ENCODE peak calls at places on chromosomes 16 and 17, in five cellular contexts. G is T-helper 2 cell treated with Interferon-gamma antibody and Interleukin-4, amounts not matched to agents 5 μg/mL and 100 μg/mL, for 36 hours; F is NCI-H2081; Y is T-helper 1 cell; V is activated gamma-delta T cell treated with Interleukin-2 at 50 U/mL for 16 hours. A is an unnamed sample.

GRCh38 chr16:70529051-70529777 is 5.6 kb downstream of the SF3B3 start:
- DNase-seq in G (no peak), F (peak; percentile 0), Y (no peak), V (no peak), A (no peak)

GRCh38 chr16:48384305-48384981 is 770 bp downstream of the SIAH1 start:
- DNase-seq in G (peak; percentile 41), F (peak; percentile 39), Y (peak; percentile 13), V (peak; percentile 17), A (peak; percentile 80)

GRCh38 chr16:27779719-27780161 is 229.8 kb downstream of the KATNIP start:
- DNase-seq in G (no peak), F (peak; percentile 3), Y (no peak), V (no peak), A (no peak)

GRCh38 chr16:64925166-64925565 is 196.7 kb downstream of the CDH11 start:
- DNase-seq in G (no peak), F (no peak), Y (no peak), V (no peak), A (no peak)

GRCh38 chr16:88373927-88374492 is 8.7 kb upstream of the ZNF469 start:
- DNase-seq in G (no peak), F (no peak), Y (no peak), V (no peak), A (no peak)

GRCh38 chr17:68035523-68036303 is at the start of gene KPNA2:
- DNase-seq in G (peak; percentile 92), F (peak; percentile 100), Y (peak; percentile 84), V (peak; percentile 89), A (peak; percentile 98)

GRCh38 chr16:56667581-56668571 is at the start of gene MT1G:
- DNase-seq in G (peak; percentile 44), F (no peak), Y (no peak), V (no peak), A (no peak)

GRCh38 chr16:50523710-50524109 is 24.5 kb upstream of the NKD1 start:
- DNase-seq in G (no peak), F (no peak), Y (no peak), V (no peak), A (no peak)

GRCh38 chr17:77884967-77885641 is 73.4 kb upstream of the TNRC6C start:
- DNase-seq in G (no peak), F (peak; percentile 21), Y (no peak), V (no peak), A (peak; percentile 25)

GRCh38 chr17:6648181-6648580 is 3.2 kb downstream of the MED31 start:
- DNase-seq in G (no peak), F (peak; percentile 20), Y (no peak), V (no peak), A (no peak)

A was measured in NCI-H1417.